ENCODE peak calls at places on chromosomes 6 and 20, in nine cellular contexts. Q, L, W, U, M, Y, N, S and E are unnamed samples.
A peak's percentile ranks its signal among the peaks of the same experiment; 100 is the strongest.

GRCh38 chr20:35539756-35540212 is 2.1 kb upstream of the ERGIC3 start:
- DNase-seq in S (peak; percentile 54), Y (no peak), W (peak; percentile 87), L (peak; percentile 93), Q (peak; percentile 12), M (no peak), N (peak; percentile 57), U (no peak), E (peak; percentile 59)

GRCh38 chr6:132919028-132919427 is 104.7 kb downstream of the RPS12 start:
- DNase-seq in U (no peak), W (no peak), L (no peak), M (no peak), S (no peak), N (no peak), Y (no peak), Q (no peak), E (no peak)

GRCh38 chr6:3806169-3806922 is 42.8 kb upstream of the FAM50B start:
- DNase-seq in M (no peak), N (no peak), U (no peak), S (no peak), W (no peak), Y (no peak), Q (no peak), L (no peak), E (no peak)

GRCh38 chr20:50715694-50716093 is 15.7 kb upstream of the PARD6B start:
- DNase-seq in W (no peak), M (no peak), N (no peak), Q (no peak), L (no peak), S (no peak), Y (no peak), U (no peak), E (no peak)

GRCh38 chr6:22028403-22028802 is 268.4 kb downstream of the PRL start:
- DNase-seq in L (no peak), M (no peak), W (no peak), U (no peak), Y (no peak), S (no peak), Q (no peak), N (no peak), E (no peak)

GRCh38 chr6:139149383-139149782 is 14.5 kb downstream of the HECA start:
- DNase-seq in Q (no peak), U (no peak), M (no peak), S (no peak), L (no peak), Y (no peak), W (no peak), N (no peak), E (no peak)

GRCh38 chr6:36743538-36744441 is 46.2 kb downstream of the RAB44 start:
- DNase-seq in L (no peak), Q (no peak), S (no peak), N (no peak), U (no peak), W (no peak), M (no peak), Y (no peak), E (peak; percentile 90)

GRCh38 chr6:109491207-109491938 is 8.4 kb upstream of the ZBTB24 start:
- DNase-seq in U (no peak), S (no peak), M (no peak), Y (no peak), N (no peak), Q (peak; percentile 57), L (no peak), W (peak; percentile 33), E (no peak)

GRCh38 chr6:166627875-166628849 is 1.1 kb upstream of the RPS6KA2 start:
- DNase-seq in U (peak; percentile 72), Q (peak; percentile 53), L (peak; percentile 83), N (peak; percentile 87), S (peak; percentile 46), Y (peak; percentile 22), M (peak; percentile 46), W (peak; percentile 80), E (peak; percentile 77)

GRCh38 chr20:56987992-56988391 is 278.4 kb downstream of the BMP7 start:
- DNase-seq in Q (no peak), U (no peak), Y (no peak), N (no peak), S (no peak), M (no peak), W (no peak), L (no peak), E (no peak)

GRCh38 chr6:116954938-116955337 is 77.9 kb downstream of the RFX6 start:
- DNase-seq in Q (no peak), S (peak; percentile 33), M (no peak), L (no peak), U (no peak), N (no peak), Y (no peak), W (no peak), E (peak; percentile 59)

GRCh38 chr6:117951783-117952182 is 44.7 kb downstream of the SLC35F1 start:
- DNase-seq in L (no peak), N (no peak), Y (no peak), S (no peak), M (no peak), W (peak; percentile 70), U (no peak), Q (no peak), E (no peak)

GRCh38 chr6:33752139-33753015 is 5.7 kb upstream of the IP6K3 start:
- DNase-seq in S (no peak), M (no peak), L (no peak), W (no peak), N (no peak), U (no peak), Q (no peak), Y (no peak), E (peak; percentile 69)

GRCh38 chr20:41047975-41048305 is 19.3 kb downstream of the TOP1 start:
- DNase-seq in S (no peak), Q (no peak), W (no peak), M (no peak), N (no peak), U (no peak), Y (no peak), L (no peak), E (no peak)

GRCh38 chr20:35511814-35512420 is 17.5 kb downstream of the C20orf173 start:
- DNase-seq in N (peak; percentile 20), W (no peak), L (no peak), U (peak; percentile 31), Q (no peak), M (no peak), Y (no peak), S (no peak), E (peak; percentile 30)

GRCh38 chr6:18415671-18416340 is 28.7 kb downstream of the RNF144B start:
- DNase-seq in Y (no peak), M (no peak), N (no peak), Q (no peak), W (no peak), L (no peak), S (no peak), U (no peak), E (no peak)

GRCh38 chr20:1322511-1323245 is 6.3 kb downstream of the SDCBP2 start:
- DNase-seq in Q (no peak), U (no peak), W (no peak), M (no peak), N (no peak), S (peak; percentile 40), Y (no peak), L (no peak), E (no peak)

GRCh38 chr6:112909781-112910180 is 562.7 kb downstream of the RFPL4B start:
- DNase-seq in U (no peak), M (no peak), S (no peak), Q (no peak), N (no peak), L (no peak), Y (no peak), W (no peak), E (no peak)

GRCh38 chr6:143592335-143592734 is 80.8 kb upstream of the FUCA2 start:
- DNase-seq in M (no peak), U (no peak), Y (no peak), Q (no peak), N (peak; percentile 9), L (no peak), W (no peak), S (no peak), E (no peak)